ENCODE peak calls at places on chromosomes 2 and 18, in six cellular contexts. B is cardiac muscle cell, Z is spleen, L is mammary epithelial cell, C is psoas muscle, E is prostate gland. P is an unnamed sample. For H3K27me3, the result is how much of the 10 kb centered on the place peaks cover.

GRCh38 chr2:41668529-41668928 is 379.3 kb upstream of the PKDCC start:
- DNase-seq in B (no peak), Z (no peak), L (no peak), C (no peak), E (no peak), P (no peak)

GRCh38 chr18:79611040-79611681 is 68.4 kb upstream of the CTDP1 start:
- DNase-seq in B (no peak), Z (peak), L (peak), C (peak), E (no peak), P (peak)

GRCh38 chr2:238464389-238464788 is 37.7 kb downstream of the ASB1 start:
- DNase-seq in B (no peak), Z (no peak), L (no peak), C (peak), E (no peak), P (no peak)

GRCh38 chr2:164757934-164758695 is 83.5 kb downstream of the COBLL1 start:
- DNase-seq in B (no peak), Z (no peak), L (peak), C (no peak), E (peak), P (peak)

GRCh38 chr2:65655000-65655399 is 222.6 kb upstream of the SPRED2 start:
- DNase-seq in B (peak), Z (no peak), L (no peak), C (no peak), E (no peak), P (no peak)

GRCh38 chr2:128628206-128628605 is 309.5 kb upstream of the HS6ST1 start:
- DNase-seq in B (no peak), Z (peak), L (no peak), C (no peak), E (no peak), P (no peak)

GRCh38 chr2:6968319-6969100 is 51.3 kb downstream of the RNF144A start:
- DNase-seq in B (peak), Z (no peak), L (no peak), C (peak), E (no peak), P (peak)

GRCh38 chr18:73679941-73680700 is 467.5 kb downstream of the FBXO15 start:
- DNase-seq in B (no peak), Z (no peak), L (peak), C (no peak), E (no peak), P (peak)

GRCh38 chr2:9703085-9703641 is 72.4 kb upstream of the YWHAQ start:
- DNase-seq in B (no peak), Z (no peak), L (peak), C (peak), E (no peak), P (peak)

GRCh38 chr18:14976736-14977430 is 228.9 kb downstream of the ANKRD30B start:
- DNase-seq in B (no peak), Z (no peak), L (peak), C (no peak), E (no peak), P (no peak)

GRCh38 chr2:9573013-9573708 is 17.5 kb upstream of the ADAM17 start:
- DNase-seq in B (no peak), Z (no peak), L (peak), C (no peak), E (no peak), P (no peak)

GRCh38 chr2:49937432-49937831 is 783.1 kb upstream of the FSHR start:
- DNase-seq in B (no peak), Z (no peak), L (no peak), C (no peak), E (no peak), P (no peak)

GRCh38 chr2:167869200-167869599 is 378.2 kb downstream of the STK39 start:
- DNase-seq in B (no peak), Z (no peak), L (no peak), C (no peak), E (no peak), P (no peak)

GRCh38 chr2:146927080-146927714 is 917.6 kb upstream of the ACVR2A start:
- DNase-seq in B (peak), Z (no peak), L (peak), C (peak), E (peak), P (peak)

GRCh38 chr2:205650450-205650849 is 31.9 kb upstream of the NRP2 start:
- DNase-seq in B (no peak), Z (no peak), L (peak), C (no peak), E (no peak), P (peak)

GRCh38 chr2:15985531-15985930 is 45.2 kb downstream of the MYCN start:
- DNase-seq in B (no peak), Z (no peak), L (no peak), C (no peak), E (no peak), P (no peak)

GRCh38 chr2:96095116-96095636 is 21.2 kb downstream of the ADRA2B start:
- DNase-seq in B (no peak), Z (no peak), L (no peak), C (no peak), E (no peak), P (no peak)

GRCh38 chr18:32698148-32698547 is 74.7 kb downstream of the KLHL14 start:
- DNase-seq in B (no peak), Z (no peak), L (no peak), C (no peak), E (no peak), P (no peak)

GRCh38 chr2:170717991-170718589 is 3.0 kb downstream of the SP5 start:
- DNase-seq in B (no peak), Z (no peak), L (no peak), C (no peak), E (no peak), P (no peak)

GRCh38 chr2:61177727-61178549 is 15.9 kb downstream of the C2orf74 start:
- DNase-seq in B (no peak), Z (peak), L (peak), C (peak), E (peak), P (no peak)

GRCh38 chr18:42941860-42942259 is 173.6 kb downstream of the RIT2 start:
- DNase-seq in B (no peak), Z (no peak), L (no peak), C (no peak), E (no peak), P (no peak)

GRCh38 chr2:68993660-68994059 is 19.2 kb downstream of the GKN1 start:
- DNase-seq in B (no peak), Z (no peak), L (no peak), C (no peak), E (no peak), P (no peak)

GRCh38 chr18:8288447-8289213 is 320.6 kb upstream of the RAB12 start:
- DNase-seq in B (no peak), Z (no peak), L (no peak), C (no peak), E (no peak), P (no peak)

GRCh38 chr2:38960609-38961320 is 71.1 kb downstream of the ARHGEF33 start:
- DNase-seq in B (no peak), Z (no peak), L (no peak), C (no peak), E (no peak), P (no peak)

GRCh38 chr18:61838521-61838920 is 54.3 kb downstream of the RNF152 start:
- DNase-seq in B (no peak), Z (no peak), L (no peak), C (no peak), E (no peak), P (no peak)

GRCh38 chr18:24011095-24011917 is 3.2 kb upstream of the TTC39C start:
- DNase-seq in B (no peak), Z (no peak), L (no peak), C (no peak), E (no peak), P (no peak)

GRCh38 chr2:241507430-241508239 is 749 bp downstream of the STK25 start:
- DNase-seq in B (peak), Z (peak), L (peak), C (peak), E (no peak), P (no peak)

GRCh38 chr2:41410011-41410410 is 637.8 kb upstream of the PKDCC start:
- DNase-seq in B (no peak), Z (no peak), L (no peak), C (no peak), E (no peak), P (no peak)

GRCh38 chr18:79552696-79553095 is 126.9 kb upstream of the CTDP1 start:
- DNase-seq in B (no peak), Z (no peak), L (no peak), C (no peak), E (no peak), P (no peak)

GRCh38 chr2:14930441-14930840 is 297.9 kb downstream of the LRATD1 start:
- DNase-seq in B (no peak), Z (no peak), L (no peak), C (no peak), E (no peak), P (no peak)

GRCh38 chr2:70258532-70258875 is 567 bp downstream of the PCYOX1 start:
- DNase-seq in B (peak), Z (peak), L (peak), C (peak), E (peak), P (no peak)

GRCh38 chr2:228535396-228535795 is 353.9 kb upstream of the SPHKAP start:
- DNase-seq in B (no peak), Z (no peak), L (no peak), C (no peak), E (no peak), P (no peak)

GRCh38 chr2:128868686-128869551 is 550.3 kb upstream of the HS6ST1 start:
- DNase-seq in B (no peak), Z (no peak), L (peak), C (no peak), E (no peak), P (no peak)

GRCh38 chr2:196503398-196503797 is 136.1 kb upstream of the CCDC150 start:
- DNase-seq in B (no peak), Z (no peak), L (no peak), C (no peak), E (no peak), P (no peak)

GRCh38 chr18:44061438-44061837 is 619.2 kb upstream of the SETBP1 start:
- DNase-seq in B (no peak), Z (no peak), L (no peak), C (no peak), E (no peak), P (no peak)

GRCh38 chr2:237760506-237761502 is 37.8 kb upstream of the RBM44 start:
- DNase-seq in B (no peak), Z (no peak), L (no peak), C (no peak), E (no peak), P (no peak)

GRCh38 chr2:138609446-138609845 is 107.9 kb downstream of the SPOPL start:
- DNase-seq in B (no peak), Z (no peak), L (no peak), C (no peak), E (no peak), P (no peak)
- H3K27me3 ChIP-seq in B (under half), Z (under half), L (under half), C (under half), E (under half), P (under half)

GRCh38 chr2:36358317-36358659 is 2.7 kb downstream of the CRIM1 start:
- DNase-seq in B (no peak), Z (no peak), L (no peak), C (no peak), E (no peak), P (no peak)

GRCh38 chr2:36359006-36359580 is 3.5 kb downstream of the CRIM1 start:
- DNase-seq in B (no peak), Z (no peak), L (no peak), C (no peak), E (no peak), P (no peak)

GRCh38 chr2:36356199-36356989 is 816 bp downstream of the CRIM1 start:
- DNase-seq in B (peak), Z (peak), L (no peak), C (peak), E (peak), P (no peak)

GRCh38 chr2:36356990-36357505 is 1.5 kb downstream of the CRIM1 start:
- DNase-seq in B (no peak), Z (no peak), L (peak), C (no peak), E (no peak), P (no peak)

GRCh38 chr2:36357506-36358316 is 2.1 kb downstream of the CRIM1 start:
- DNase-seq in B (peak), Z (peak), L (peak), C (peak), E (peak), P (peak)
- TF ChIP-seq CTCF in B (peak), Z (no peak), L (peak), C (peak), E (peak), P (peak)

GRCh38 chr2:47521666-47522285 is 118.8 kb downstream of the MSH2 start:
- DNase-seq in B (no peak), Z (no peak), L (no peak), C (no peak), E (no peak), P (no peak)

GRCh38 chr2:47520302-47520630 is 117.3 kb downstream of the MSH2 start:
- DNase-seq in B (no peak), Z (no peak), L (no peak), C (no peak), E (no peak), P (no peak)

GRCh38 chr2:47519604-47520301 is 116.8 kb downstream of the MSH2 start:
- DNase-seq in B (no peak), Z (no peak), L (no peak), C (no peak), E (no peak), P (no peak)

GRCh38 chr2:47519147-47519537 is 116.2 kb downstream of the MSH2 start:
- DNase-seq in B (no peak), Z (no peak), L (no peak), C (no peak), E (no peak), P (no peak)

DNA sequence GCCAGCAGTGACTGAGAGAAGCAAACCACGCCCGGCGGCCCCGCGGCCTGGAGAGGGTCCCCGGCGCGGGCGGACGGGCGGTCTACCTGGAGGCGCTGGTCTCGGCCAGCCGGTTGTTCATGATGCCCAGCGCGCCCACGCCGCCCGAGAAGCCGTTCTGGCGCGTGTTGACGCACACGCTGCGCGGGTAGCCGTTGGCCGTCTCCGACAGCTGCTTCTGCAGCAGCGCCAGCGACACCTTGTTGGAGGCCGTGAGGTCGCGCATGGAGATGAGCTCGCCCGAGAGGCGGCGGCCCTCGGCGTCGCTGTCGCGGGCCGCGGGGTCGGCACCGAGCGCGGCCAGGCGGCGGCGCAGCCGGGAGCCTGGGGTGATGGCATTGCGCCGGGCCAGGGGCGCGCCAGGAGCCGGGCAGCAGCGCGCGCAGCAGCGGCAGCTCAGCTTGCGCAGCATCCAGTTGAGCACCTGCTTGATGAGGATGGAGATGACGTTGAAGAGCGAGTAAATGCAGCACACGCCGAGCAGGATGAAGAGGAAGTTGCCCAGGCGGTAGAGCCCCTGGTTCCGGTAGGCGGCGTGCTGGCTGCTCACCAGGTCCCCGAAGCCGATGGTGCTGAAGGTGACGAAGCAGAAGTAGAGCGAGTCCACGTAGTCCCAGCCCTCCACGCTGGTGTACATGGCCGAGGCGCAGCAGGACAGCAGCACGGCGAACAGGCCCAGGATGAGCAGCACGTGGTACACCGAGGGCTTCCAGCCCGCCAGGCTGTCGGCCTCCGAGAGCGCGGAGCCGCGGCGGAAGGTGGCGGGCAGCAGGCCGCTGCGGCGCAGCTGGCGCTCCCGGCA is 118.1 kb downstream of the MSH2 start:
- DNase-seq in B (no peak), Z (peak), L (peak), C (peak), E (peak), P (peak)
- H3K27me3 ChIP-seq in B (under half), Z (under half), L (under half), C (under half), E (under half), P (under half)

GRCh38 chr2:29343830-29344229 is 228.6 kb downstream of the CLIP4 start:
- DNase-seq in B (no peak), Z (no peak), L (no peak), C (no peak), E (no peak), P (no peak)
- TF ChIP-seq CTCF in B (no peak), Z (no peak), L (no peak), C (no peak), E (no peak), P (no peak)

GRCh38 chr2:98935111-98935770 is 784 bp downstream of the CRACDL start:
- DNase-seq in B (no peak), Z (no peak), L (peak), C (no peak), E (no peak), P (no peak)

GRCh38 chr2:98937906-98938305 is 1.9 kb upstream of the CRACDL start:
- DNase-seq in B (no peak), Z (no peak), L (peak), C (no peak), E (no peak), P (no peak)

GRCh38 chr2:98935777-98936132 is 270 bp downstream of the CRACDL start:
- DNase-seq in B (no peak), Z (no peak), L (no peak), C (no peak), E (no peak), P (no peak)

GRCh38 chr2:98936917-98937351 is 909 bp upstream of the CRACDL start:
- DNase-seq in B (no peak), Z (no peak), L (no peak), C (no peak), E (no peak), P (no peak)

DNA sequence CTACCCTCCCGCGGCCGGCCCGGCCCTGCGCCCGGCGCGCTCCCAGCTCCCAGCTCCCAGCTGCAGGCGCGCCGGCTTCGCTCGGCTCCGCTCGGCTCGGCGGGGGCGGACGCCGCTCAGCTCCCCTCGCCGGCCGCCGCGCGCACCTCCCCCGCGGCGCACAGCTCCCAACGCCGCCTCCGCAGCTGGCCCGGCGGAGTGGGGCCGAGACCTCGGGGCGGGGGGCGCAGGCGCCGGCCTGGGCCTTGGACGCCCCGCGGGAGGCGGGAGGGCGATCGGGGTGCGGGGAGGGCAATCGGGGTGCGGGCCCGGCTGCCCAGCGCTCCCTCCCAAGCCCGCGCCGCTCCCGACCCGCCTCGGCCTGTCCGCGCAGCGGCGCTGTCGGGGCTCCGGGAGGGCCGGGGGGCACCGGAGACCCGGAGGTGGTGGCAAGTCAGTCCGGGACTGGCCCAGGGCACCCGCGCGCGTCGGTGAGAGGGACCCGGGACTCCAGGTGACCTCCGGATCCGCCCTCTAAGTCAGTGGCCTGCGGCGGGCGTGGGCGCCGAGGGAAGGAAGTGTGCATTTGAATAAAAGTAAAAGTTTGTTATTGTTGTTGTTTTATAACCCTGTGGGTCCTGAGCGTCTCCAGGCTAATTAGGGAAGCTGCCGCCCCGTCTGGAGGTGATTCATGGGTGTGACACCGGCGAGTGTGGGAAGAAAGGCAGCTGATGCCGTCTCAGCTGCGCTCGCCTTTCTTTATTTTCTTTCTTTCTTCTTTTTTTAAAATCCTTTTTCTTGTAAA is at the start of gene CRACDL:
- DNase-seq in B (peak), Z (no peak), L (peak), C (no peak), E (no peak), P (no peak)
- H3K27me3 ChIP-seq in B (half or more), Z (half or more), L (under half), C (under half), E (under half), P (under half)

GRCh38 chr2:231674587-231675334 is 33.6 kb upstream of the PTMA start:
- DNase-seq in B (peak), Z (peak), L (no peak), C (peak), E (peak), P (no peak)

GRCh38 chr2:231671617-231672350 is 36.5 kb upstream of the PTMA start:
- DNase-seq in B (no peak), Z (peak), L (no peak), C (no peak), E (no peak), P (no peak)

GRCh38 chr2:231670892-231671616 is 37.3 kb upstream of the PTMA start:
- DNase-seq in B (peak), Z (peak), L (no peak), C (no peak), E (no peak), P (no peak)

GRCh38 chr2:231673348-231673770 is 35.0 kb upstream of the PTMA start:
- DNase-seq in B (peak), Z (no peak), L (no peak), C (peak), E (no peak), P (no peak)

GRCh38 chr2:231672617-231673347 is 35.5 kb upstream of the PTMA start:
- DNase-seq in B (peak), Z (peak), L (no peak), C (no peak), E (no peak), P (peak)
- TF ChIP-seq CTCF in B (peak), Z (no peak), L (peak), C (no peak), E (no peak), P (peak)

GRCh38 chr18:28176674-28176932 is 327 bp downstream of the CDH2 start:
- DNase-seq in B (no peak), Z (no peak), L (no peak), C (no peak), E (no peak), P (no peak)
- H3K27me3 ChIP-seq in B (under half), Z (under half), L (under half), C (under half), E (under half), P (under half)

GRCh38 chr2:104033399-104033798 is 820.5 kb upstream of the POU3F3 start:
- DNase-seq in B (peak), Z (no peak), L (no peak), C (no peak), E (no peak), P (no peak)
- TF ChIP-seq CTCF in B (no peak), Z (no peak), L (no peak), C (no peak), E (no peak), P (no peak)

P was measured in brain microvascular endothelial cell.